ENCODE peak calls at places on chromosomes 2 and 18, in four cellular contexts. One of them, this sample, is unnamed.

GRCh38 chr2:184599875-184600227 is 1.5 kb downstream of the ZNF804A start:
- DNase-seq in A549: no peak
- DNase-seq in HL-60: no peak
- DNase-seq in left ventricle myocardium inferior: no peak
- DNase-seq in this sample: no peak

GRCh38 chr2:45404807-45405297 is 206.2 kb downstream of the SRBD1 start:
- DNase-seq in A549: no peak
- DNase-seq in HL-60: no peak
- DNase-seq in left ventricle myocardium inferior: no peak
- DNase-seq in this sample: no peak

GRCh38 chr2:109178974-109179373 is 50.0 kb downstream of the SH3RF3 start:
- DNase-seq in A549: no peak
- DNase-seq in HL-60: no peak
- DNase-seq in left ventricle myocardium inferior: no peak
- DNase-seq in this sample: no peak

GRCh38 chr2:19362094-19362649 is 3.7 kb upstream of the OSR1 start:
- DNase-seq in A549: peak; percentile 31
- DNase-seq in left ventricle myocardium inferior: no peak
- DNase-seq in HL-60: no peak
- DNase-seq in this sample: no peak

GRCh38 chr18:68962623-68963022 is 164.7 kb downstream of the CCDC102B start:
- DNase-seq in A549: no peak
- DNase-seq in HL-60: no peak
- DNase-seq in left ventricle myocardium inferior: no peak
- DNase-seq in this sample: no peak

GRCh38 chr2:137168564-137168963 is 403.2 kb downstream of the THSD7B start:
- DNase-seq in A549: no peak
- DNase-seq in left ventricle myocardium inferior: no peak
- DNase-seq in HL-60: no peak
- DNase-seq in this sample: no peak

GRCh38 chr2:42359894-42360483 is 1.0 kb downstream of the COX7A2L start:
- DNase-seq in A549: no peak
- DNase-seq in left ventricle myocardium inferior: no peak
- DNase-seq in HL-60: peak; percentile 65
- DNase-seq in this sample: no peak

GRCh38 chr2:28400921-28401320 is 8.3 kb downstream of the FOSL2 start:
- DNase-seq in HL-60: no peak
- DNase-seq in A549: no peak
- DNase-seq in left ventricle myocardium inferior: no peak
- DNase-seq in this sample: no peak

GRCh38 chr2:81084101-81084500 is 779.5 kb upstream of the LRRTM1 start:
- DNase-seq in left ventricle myocardium inferior: no peak
- DNase-seq in A549: no peak
- DNase-seq in HL-60: no peak
- DNase-seq in this sample: no peak

GRCh38 chr2:42339191-42339912 is 21.7 kb downstream of the COX7A2L start:
- DNase-seq in left ventricle myocardium inferior: no peak
- DNase-seq in HL-60: no peak
- DNase-seq in A549: peak; percentile 42
- DNase-seq in this sample: peak; percentile 73

GRCh38 chr18:32424696-32425095 is 46.0 kb downstream of the GAREM1 start:
- DNase-seq in A549: no peak
- DNase-seq in HL-60: no peak
- DNase-seq in left ventricle myocardium inferior: no peak
- DNase-seq in this sample: no peak

GRCh38 chr2:26034597-26035067 is 748 bp downstream of the RAB10 start:
- DNase-seq in A549: no peak
- DNase-seq in HL-60: no peak
- DNase-seq in left ventricle myocardium inferior: no peak
- DNase-seq in this sample: peak; percentile 37

GRCh38 chr18:55275042-55275897 is 312.7 kb downstream of the TCF4 start:
- DNase-seq in A549: peak; percentile 23
- DNase-seq in HL-60: no peak
- DNase-seq in left ventricle myocardium inferior: peak; percentile 18
- DNase-seq in this sample: peak; percentile 58

GRCh38 chr2:23092831-23093230 is 292.1 kb upstream of the KLHL29 start:
- DNase-seq in A549: no peak
- DNase-seq in left ventricle myocardium inferior: no peak
- DNase-seq in HL-60: no peak
- DNase-seq in this sample: peak; percentile 79

GRCh38 chr2:29012211-29012681 is 31.1 kb downstream of the TOGARAM2 start:
- DNase-seq in HL-60: peak; percentile 76
- DNase-seq in A549: no peak
- DNase-seq in left ventricle myocardium inferior: peak; percentile 86
- DNase-seq in this sample: no peak

GRCh38 chr2:104043864-104044263 is 810.1 kb upstream of the POU3F3 start:
- DNase-seq in HL-60: no peak
- DNase-seq in A549: peak; percentile 37
- DNase-seq in left ventricle myocardium inferior: no peak
- DNase-seq in this sample: no peak

GRCh38 chr2:223101340-223102039 is 49.5 kb downstream of the KCNE4 start:
- DNase-seq in HL-60: no peak
- DNase-seq in A549: peak; percentile 63
- DNase-seq in left ventricle myocardium inferior: no peak
- DNase-seq in this sample: peak; percentile 91

GRCh38 chr2:232085179-232085578 is 123.7 kb downstream of the DIS3L2 start:
- DNase-seq in A549: no peak
- DNase-seq in left ventricle myocardium inferior: no peak
- DNase-seq in HL-60: no peak
- DNase-seq in this sample: no peak

GRCh38 chr2:236743623-236744280 is 174.1 kb downstream of the ACKR3 start:
- DNase-seq in left ventricle myocardium inferior: no peak
- DNase-seq in A549: no peak
- DNase-seq in HL-60: no peak
- DNase-seq in this sample: no peak

GRCh38 chr2:9236867-9237266 is 30.3 kb downstream of the ASAP2 start:
- DNase-seq in left ventricle myocardium inferior: peak; percentile 46
- DNase-seq in HL-60: no peak
- DNase-seq in A549: no peak
- DNase-seq in this sample: no peak

GRCh38 chr2:159710601-159711180 is 1.6 kb upstream of the MARCHF7 start:
- DNase-seq in left ventricle myocardium inferior: no peak
- DNase-seq in A549: no peak
- DNase-seq in HL-60: no peak
- DNase-seq in this sample: no peak

GRCh38 chr18:38313851-38314250 is 748.3 kb upstream of the CELF4 start:
- DNase-seq in HL-60: no peak
- DNase-seq in left ventricle myocardium inferior: no peak
- DNase-seq in A549: no peak
- DNase-seq in this sample: no peak

GRCh38 chr2:96202152-96202856 is 6.3 kb downstream of the STARD7 start:
- DNase-seq in left ventricle myocardium inferior: no peak
- DNase-seq in A549: no peak
- DNase-seq in HL-60: no peak
- DNase-seq in this sample: no peak

GRCh38 chr18:12088096-12088495 is 5.5 kb upstream of the ANKRD62 start:
- DNase-seq in HL-60: no peak
- DNase-seq in A549: no peak
- DNase-seq in left ventricle myocardium inferior: no peak
- DNase-seq in this sample: no peak

GRCh38 chr18:45291616-45292612 is 323.4 kb upstream of the SLC14A2 start:
- DNase-seq in HL-60: no peak
- DNase-seq in left ventricle myocardium inferior: no peak
- DNase-seq in A549: no peak
- DNase-seq in this sample: peak; percentile 28

GRCh38 chr18:63452273-63452672 is 24.5 kb upstream of the SERPINB5 start:
- DNase-seq in HL-60: no peak
- DNase-seq in A549: no peak
- DNase-seq in left ventricle myocardium inferior: no peak
- DNase-seq in this sample: no peak

GRCh38 chr2:8137801-8138200 is 544.1 kb upstream of the ID2 start:
- DNase-seq in left ventricle myocardium inferior: no peak
- DNase-seq in A549: no peak
- DNase-seq in HL-60: no peak
- DNase-seq in this sample: no peak

GRCh38 chr18:49681387-49681786 is 119.5 kb downstream of the LIPG start:
- DNase-seq in left ventricle myocardium inferior: no peak
- DNase-seq in A549: peak; percentile 6
- DNase-seq in HL-60: no peak
- DNase-seq in this sample: no peak

GRCh38 chr2:46346719-46347118 is 49.5 kb downstream of the EPAS1 start:
- DNase-seq in HL-60: no peak
- DNase-seq in A549: no peak
- DNase-seq in left ventricle myocardium inferior: no peak
- DNase-seq in this sample: no peak

GRCh38 chr2:128277961-128278681 is 40.5 kb downstream of the HS6ST1 start:
- DNase-seq in A549: no peak
- DNase-seq in left ventricle myocardium inferior: no peak
- DNase-seq in HL-60: no peak
- DNase-seq in this sample: no peak

GRCh38 chr2:25808006-25808383 is 70.3 kb downstream of the ASXL2 start:
- DNase-seq in A549: no peak
- DNase-seq in left ventricle myocardium inferior: no peak
- DNase-seq in HL-60: no peak
- DNase-seq in this sample: no peak

GRCh38 chr2:54279385-54279784 is 23.4 kb upstream of the TSPYL6 start:
- DNase-seq in left ventricle myocardium inferior: no peak
- DNase-seq in A549: peak; percentile 17
- DNase-seq in HL-60: no peak
- DNase-seq in this sample: peak; percentile 28

GRCh38 chr2:53473236-53473635 is 294.4 kb upstream of the CHAC2 start:
- DNase-seq in HL-60: no peak
- DNase-seq in A549: peak; percentile 31
- DNase-seq in left ventricle myocardium inferior: no peak
- DNase-seq in this sample: peak; percentile 50

GRCh38 chr18:11984091-11984490 is 2.8 kb downstream of the IMPA2 start:
- DNase-seq in HL-60: no peak
- DNase-seq in left ventricle myocardium inferior: no peak
- DNase-seq in A549: no peak
- DNase-seq in this sample: no peak

GRCh38 chr2:126881591-126881990 is 17.1 kb upstream of the TEX51 start:
- DNase-seq in left ventricle myocardium inferior: no peak
- DNase-seq in HL-60: no peak
- DNase-seq in A549: no peak
- DNase-seq in this sample: no peak

DNA sequence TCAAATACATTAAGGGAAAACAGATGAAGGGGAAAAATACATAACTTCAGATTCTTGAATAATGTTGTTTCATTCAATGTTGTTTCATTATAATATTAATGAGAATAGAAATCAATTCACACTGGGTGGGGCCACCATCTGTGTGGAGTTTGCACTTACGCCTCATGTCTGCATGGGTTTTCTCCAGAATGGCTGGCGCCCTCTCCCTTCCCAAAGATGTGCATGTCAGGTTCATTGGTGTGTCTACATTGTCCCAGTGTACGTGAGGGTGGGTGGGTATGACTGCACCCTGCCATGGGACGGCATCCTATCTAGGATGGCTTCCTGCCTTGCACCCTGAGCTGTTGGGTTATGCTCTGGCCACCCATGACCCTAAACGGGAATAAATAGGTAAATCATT is 51.6 kb downstream of the COBLL1 start:
- DNase-seq in A549: no peak
- DNase-seq in HL-60: no peak
- DNase-seq in left ventricle myocardium inferior: no peak
- DNase-seq in this sample: no peak
- H3K27ac ChIP-seq in A549: no peak overlapping the region
- H3K27ac ChIP-seq in HL-60: no peak overlapping the region
- H3K27ac ChIP-seq in left ventricle myocardium inferior: no peak overlapping the region
- H3K27ac ChIP-seq in this sample: no peak overlapping the region

DNA sequence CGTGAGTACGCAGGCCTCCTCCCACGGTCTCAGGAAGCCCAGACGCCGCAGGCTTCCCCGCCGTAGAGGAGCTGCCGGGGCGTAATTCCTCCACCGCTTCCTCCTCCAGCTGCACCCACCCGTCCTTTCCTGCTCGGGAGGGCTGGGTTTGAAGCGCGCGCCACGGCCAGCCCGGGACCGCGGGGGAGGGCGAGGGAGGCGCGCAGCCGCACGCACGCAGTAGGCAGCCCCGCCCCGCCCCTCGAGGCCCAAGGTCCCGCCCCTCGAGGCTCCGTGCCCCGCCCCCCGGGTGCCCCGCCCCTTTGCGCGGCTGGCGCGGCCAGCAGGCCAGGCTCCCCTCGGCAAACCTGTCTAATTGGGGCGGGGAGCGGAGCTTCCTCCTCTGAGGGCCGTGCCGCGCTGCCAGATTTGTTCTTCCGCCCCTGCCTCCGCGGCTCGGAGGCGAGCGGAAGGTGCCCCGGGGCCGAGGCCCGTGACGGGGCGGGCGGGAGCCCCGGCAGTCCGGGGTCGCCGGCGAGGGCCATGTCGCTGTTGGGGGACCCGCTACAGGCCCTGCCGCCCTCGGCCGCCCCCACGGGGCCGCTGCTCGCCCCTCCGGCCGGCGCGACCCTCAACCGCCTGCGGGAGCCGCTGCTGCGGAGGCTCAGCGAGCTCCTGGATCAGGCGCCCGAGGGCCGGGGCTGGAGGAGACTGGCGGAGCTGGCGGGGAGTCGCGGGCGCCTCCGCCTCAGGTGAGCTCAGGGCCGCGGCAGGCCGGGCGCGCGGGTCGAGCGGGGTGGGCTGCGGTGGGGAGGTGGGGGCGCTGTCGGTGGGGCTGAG is at the start of gene MALT1:
- DNase-seq in A549: peak; percentile 88
- DNase-seq in HL-60: peak; percentile 95
- DNase-seq in left ventricle myocardium inferior: peak; percentile 94
- DNase-seq in this sample: peak; percentile 93
- TF ChIP-seq CTCF in A549: peak; percentile 9
- TF ChIP-seq CTCF in HL-60: no peak
- TF ChIP-seq CTCF in left ventricle myocardium inferior: peak; percentile 40
- TF ChIP-seq CTCF in this sample: peak; percentile 18

DNA sequence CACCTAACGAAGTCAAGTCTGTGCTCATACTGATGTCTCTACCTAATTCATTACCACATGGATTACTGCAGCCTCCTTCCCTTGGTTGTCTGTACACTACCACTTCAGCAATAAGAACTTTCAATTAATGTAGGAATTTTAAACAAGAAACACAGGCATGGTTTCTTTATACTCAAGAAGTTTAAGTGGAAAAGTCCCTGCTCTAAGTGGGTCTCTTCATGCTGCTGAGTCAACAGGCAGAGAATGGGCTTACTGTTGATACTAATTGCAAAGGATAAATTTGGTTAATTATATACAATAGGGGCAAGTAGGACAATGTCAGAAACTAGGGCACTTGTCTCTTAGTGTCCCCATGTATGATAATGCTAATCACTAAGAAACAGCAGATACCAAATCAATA is 392.6 kb downstream of the DSEL start:
- DNase-seq in HL-60: no peak
- DNase-seq in A549: no peak
- DNase-seq in left ventricle myocardium inferior: no peak
- DNase-seq in this sample: no peak
- H3K27ac ChIP-seq in HL-60: no peak overlapping the region
- H3K27ac ChIP-seq in A549: no peak overlapping the region
- H3K27ac ChIP-seq in left ventricle myocardium inferior: no peak overlapping the region
- H3K27ac ChIP-seq in this sample: no peak overlapping the region

GRCh38 chr2:65071499-65072180 is 15.4 kb downstream of the CEP68 start:
- DNase-seq in HL-60: no peak
- DNase-seq in left ventricle myocardium inferior: no peak
- DNase-seq in A549: peak; percentile 36
- DNase-seq in this sample: peak; percentile 49
- TF ChIP-seq CTCF in HL-60: no peak
- TF ChIP-seq CTCF in left ventricle myocardium inferior: peak; percentile 47
- TF ChIP-seq CTCF in A549: no peak
- TF ChIP-seq CTCF in this sample: peak; percentile 40